ENCODE peak calls at places on chromosome 12, in ten cellular contexts. One of them, this sample, is unnamed.

GRCh38 chr12:52879394-52880351 is 25.2 kb downstream of the KRT8 start:
- DNase-seq in NCI-H345: peak; percentile 86
- DNase-seq in astrocyte of the cerebellum: peak; percentile 74
- DNase-seq in HuH-7.5: peak; percentile 93
- DNase-seq in AG08396: peak; percentile 88
- DNase-seq in SK-N-MC: no peak
- DNase-seq in NCI-H1092: peak; percentile 71
- DNase-seq in activated naive CD4-positive, alpha-beta T cell treated with anti-CD3 and anti-CD28 coated beads, Interleukin-2, amount 10 ng/mL, durations not matched to agents 7 days and 5 days: peak; percentile 84
- DNase-seq in lower leg skin: peak; percentile 95
- DNase-seq in Calu3: peak; percentile 85
- DNase-seq in this sample: peak; percentile 71

GRCh38 chr12:51076235-51076930 is 7.0 kb downstream of the CSRNP2 start:
- DNase-seq in activated naive CD4-positive, alpha-beta T cell treated with anti-CD3 and anti-CD28 coated beads, Interleukin-2, amount 10 ng/mL, durations not matched to agents 7 days and 5 days: peak; percentile 24
- DNase-seq in AG08396: no peak
- DNase-seq in NCI-H1092: no peak
- DNase-seq in astrocyte of the cerebellum: no peak
- DNase-seq in NCI-H345: no peak
- DNase-seq in Calu3: no peak
- DNase-seq in SK-N-MC: no peak
- DNase-seq in lower leg skin: no peak
- DNase-seq in HuH-7.5: no peak
- DNase-seq in this sample: no peak

GRCh38 chr12:127340381-127340780 is 926.6 kb upstream of the TMEM132C start:
- DNase-seq in lower leg skin: no peak
- DNase-seq in Calu3: no peak
- DNase-seq in SK-N-MC: no peak
- DNase-seq in NCI-H345: no peak
- DNase-seq in HuH-7.5: no peak
- DNase-seq in astrocyte of the cerebellum: no peak
- DNase-seq in AG08396: no peak
- DNase-seq in activated naive CD4-positive, alpha-beta T cell treated with anti-CD3 and anti-CD28 coated beads, Interleukin-2, amount 10 ng/mL, durations not matched to agents 7 days and 5 days: no peak
- DNase-seq in NCI-H1092: no peak
- DNase-seq in this sample: no peak

GRCh38 chr12:42892702-42893101 is 303.2 kb upstream of the PRICKLE1 start:
- DNase-seq in NCI-H1092: no peak
- DNase-seq in HuH-7.5: no peak
- DNase-seq in activated naive CD4-positive, alpha-beta T cell treated with anti-CD3 and anti-CD28 coated beads, Interleukin-2, amount 10 ng/mL, durations not matched to agents 7 days and 5 days: no peak
- DNase-seq in SK-N-MC: no peak
- DNase-seq in astrocyte of the cerebellum: no peak
- DNase-seq in lower leg skin: no peak
- DNase-seq in AG08396: no peak
- DNase-seq in NCI-H345: no peak
- DNase-seq in Calu3: no peak
- DNase-seq in this sample: no peak

GRCh38 chr12:42790761-42791151 is 201.2 kb upstream of the PRICKLE1 start:
- DNase-seq in lower leg skin: no peak
- DNase-seq in HuH-7.5: no peak
- DNase-seq in astrocyte of the cerebellum: peak; percentile 76
- DNase-seq in AG08396: peak; percentile 46
- DNase-seq in SK-N-MC: no peak
- DNase-seq in NCI-H1092: no peak
- DNase-seq in Calu3: peak; percentile 56
- DNase-seq in activated naive CD4-positive, alpha-beta T cell treated with anti-CD3 and anti-CD28 coated beads, Interleukin-2, amount 10 ng/mL, durations not matched to agents 7 days and 5 days: no peak
- DNase-seq in NCI-H345: no peak
- DNase-seq in this sample: no peak

GRCh38 chr12:11133162-11133561 is 1.3 kb downstream of the TAS2R30 start:
- DNase-seq in activated naive CD4-positive, alpha-beta T cell treated with anti-CD3 and anti-CD28 coated beads, Interleukin-2, amount 10 ng/mL, durations not matched to agents 7 days and 5 days: no peak
- DNase-seq in Calu3: no peak
- DNase-seq in NCI-H345: no peak
- DNase-seq in AG08396: no peak
- DNase-seq in HuH-7.5: no peak
- DNase-seq in NCI-H1092: no peak
- DNase-seq in SK-N-MC: no peak
- DNase-seq in astrocyte of the cerebellum: no peak
- DNase-seq in lower leg skin: no peak
- DNase-seq in this sample: no peak

GRCh38 chr12:67681145-67681778 is 32.7 kb downstream of the DYRK2 start:
- DNase-seq in AG08396: peak; percentile 75
- DNase-seq in lower leg skin: no peak
- DNase-seq in Calu3: no peak
- DNase-seq in activated naive CD4-positive, alpha-beta T cell treated with anti-CD3 and anti-CD28 coated beads, Interleukin-2, amount 10 ng/mL, durations not matched to agents 7 days and 5 days: no peak
- DNase-seq in SK-N-MC: no peak
- DNase-seq in NCI-H345: no peak
- DNase-seq in NCI-H1092: no peak
- DNase-seq in astrocyte of the cerebellum: peak; percentile 96
- DNase-seq in HuH-7.5: no peak
- DNase-seq in this sample: no peak

GRCh38 chr12:62684586-62685295 is 218.1 kb downstream of the MON2 start:
- DNase-seq in Calu3: no peak
- DNase-seq in astrocyte of the cerebellum: no peak
- DNase-seq in lower leg skin: peak; percentile 96
- DNase-seq in NCI-H345: no peak
- DNase-seq in activated naive CD4-positive, alpha-beta T cell treated with anti-CD3 and anti-CD28 coated beads, Interleukin-2, amount 10 ng/mL, durations not matched to agents 7 days and 5 days: no peak
- DNase-seq in HuH-7.5: no peak
- DNase-seq in NCI-H1092: no peak
- DNase-seq in SK-N-MC: peak; percentile 68
- DNase-seq in AG08396: peak; percentile 19
- DNase-seq in this sample: no peak

GRCh38 chr12:5511644-5512584 is 80.0 kb downstream of the NTF3 start:
- DNase-seq in NCI-H345: no peak
- DNase-seq in astrocyte of the cerebellum: no peak
- DNase-seq in HuH-7.5: no peak
- DNase-seq in AG08396: peak; percentile 68
- DNase-seq in lower leg skin: peak; percentile 84
- DNase-seq in NCI-H1092: no peak
- DNase-seq in activated naive CD4-positive, alpha-beta T cell treated with anti-CD3 and anti-CD28 coated beads, Interleukin-2, amount 10 ng/mL, durations not matched to agents 7 days and 5 days: no peak
- DNase-seq in SK-N-MC: no peak
- DNase-seq in Calu3: no peak
- DNase-seq in this sample: no peak

GRCh38 chr12:27732281-27732680 is 21.6 kb downstream of the MRPS35 start:
- DNase-seq in activated naive CD4-positive, alpha-beta T cell treated with anti-CD3 and anti-CD28 coated beads, Interleukin-2, amount 10 ng/mL, durations not matched to agents 7 days and 5 days: peak; percentile 24
- DNase-seq in SK-N-MC: no peak
- DNase-seq in NCI-H1092: no peak
- DNase-seq in AG08396: no peak
- DNase-seq in astrocyte of the cerebellum: no peak
- DNase-seq in HuH-7.5: no peak
- DNase-seq in Calu3: peak; percentile 31
- DNase-seq in NCI-H345: no peak
- DNase-seq in lower leg skin: no peak
- DNase-seq in this sample: no peak

GRCh38 chr12:48768147-48768546 is 20.7 kb downstream of the ADCY6 start:
- DNase-seq in HuH-7.5: no peak
- DNase-seq in Calu3: no peak
- DNase-seq in SK-N-MC: no peak
- DNase-seq in activated naive CD4-positive, alpha-beta T cell treated with anti-CD3 and anti-CD28 coated beads, Interleukin-2, amount 10 ng/mL, durations not matched to agents 7 days and 5 days: no peak
- DNase-seq in NCI-H345: no peak
- DNase-seq in NCI-H1092: no peak
- DNase-seq in AG08396: no peak
- DNase-seq in astrocyte of the cerebellum: no peak
- DNase-seq in lower leg skin: no peak
- DNase-seq in this sample: no peak

GRCh38 chr12:19190292-19191031 is 60.9 kb downstream of the PLEKHA5 start:
- DNase-seq in lower leg skin: no peak
- DNase-seq in astrocyte of the cerebellum: no peak
- DNase-seq in HuH-7.5: no peak
- DNase-seq in NCI-H345: no peak
- DNase-seq in Calu3: no peak
- DNase-seq in NCI-H1092: no peak
- DNase-seq in activated naive CD4-positive, alpha-beta T cell treated with anti-CD3 and anti-CD28 coated beads, Interleukin-2, amount 10 ng/mL, durations not matched to agents 7 days and 5 days: no peak
- DNase-seq in SK-N-MC: no peak
- DNase-seq in AG08396: no peak
- DNase-seq in this sample: no peak

GRCh38 chr12:128408669-128409068 is 141.7 kb downstream of the TMEM132C start:
- DNase-seq in lower leg skin: no peak
- DNase-seq in activated naive CD4-positive, alpha-beta T cell treated with anti-CD3 and anti-CD28 coated beads, Interleukin-2, amount 10 ng/mL, durations not matched to agents 7 days and 5 days: no peak
- DNase-seq in astrocyte of the cerebellum: no peak
- DNase-seq in SK-N-MC: no peak
- DNase-seq in HuH-7.5: no peak
- DNase-seq in NCI-H345: no peak
- DNase-seq in AG08396: no peak
- DNase-seq in Calu3: no peak
- DNase-seq in NCI-H1092: no peak
- DNase-seq in this sample: no peak

This sample was measured in CD8-positive, alpha-beta memory T cell.